ENCODE peak calls at places on chromosomes 7 and 10, in five cellular contexts. D, C, U, Y and H are unnamed samples. For H3K4me1 and H3K9me3, the result is how much of the 10 kb centered on the place peaks cover.

GRCh38 chr7:106844286-106844997 is 20.6 kb upstream of the PIK3CG start:
- DNase-seq in U (no peak), C (no peak), Y (no peak), D (no peak), H (no peak)

GRCh38 chr7:4167385-4167910 is 514.6 kb upstream of the FOXK1 start:
- DNase-seq in Y (no peak), D (peak), U (no peak), C (no peak), H (no peak)

GRCh38 chr10:2278391-2278790 is 541.1 kb upstream of the ADARB2 start:
- DNase-seq in Y (no peak), U (no peak), C (no peak), D (no peak), H (no peak)

GRCh38 chr7:18262054-18262453 is 233.5 kb upstream of the HDAC9 start:
- DNase-seq in D (no peak), Y (no peak), C (no peak), U (no peak), H (no peak)

GRCh38 chr10:91635401-91636400 is 2.8 kb upstream of the PPP1R3C start:
- DNase-seq in Y (no peak), U (peak), C (peak), D (no peak), H (no peak)

GRCh38 chr7:98365863-98366561 is 34.9 kb downstream of the BAIAP2L1 start:
- DNase-seq in U (no peak), D (no peak), Y (no peak), C (no peak), H (no peak)

GRCh38 chr7:141974831-141975230 is 1.3 kb upstream of the TAS2R38 start:
- DNase-seq in C (no peak), U (peak), D (no peak), Y (no peak), H (no peak)

GRCh38 chr7:141649865-141650499 is 52.0 kb downstream of the DENND11 start:
- DNase-seq in C (peak), U (peak), D (no peak), Y (peak), H (peak)

GRCh38 chr10:4079796-4080195 is 294.8 kb upstream of the KLF6 start:
- DNase-seq in D (no peak), Y (no peak), U (no peak), C (no peak), H (no peak)

GRCh38 chr7:149284343-149284742 is 22.3 kb downstream of the ZNF783 start:
- DNase-seq in C (no peak), U (no peak), Y (peak), D (peak), H (no peak)
- H3K4me3 ChIP-seq in C (no peak), U (no peak), Y (peak), D (no peak), H (no peak)

GRCh38 chr7:122442929-122443328 is 138.4 kb upstream of the FEZF1 start:
- DNase-seq in C (no peak), U (no peak), Y (no peak), D (no peak), H (no peak)
- H3K4me1 ChIP-seq in C (under half), U (under half), Y (under half), D (under half), H (under half)

GRCh38 chr10:63228237-63228636 is 95.1 kb downstream of the NRBF2 start:
- DNase-seq in C (no peak), D (no peak), Y (no peak), U (no peak), H (no peak)

GRCh38 chr10:63227207-63227895 is 94.2 kb downstream of the NRBF2 start:
- DNase-seq in C (no peak), U (no peak), D (no peak), Y (no peak), H (no peak)

GRCh38 chr10:63224241-63224640 is 91.1 kb downstream of the NRBF2 start:
- DNase-seq in C (no peak), Y (no peak), U (no peak), D (no peak), H (no peak)

GRCh38 chr10:63229192-63229591 is 96.1 kb downstream of the NRBF2 start:
- DNase-seq in D (no peak), U (no peak), Y (no peak), C (no peak), H (no peak)
- H3K9me3 ChIP-seq in D (under half), U (under half), Y (under half), C (under half), H (under half)

DNA sequence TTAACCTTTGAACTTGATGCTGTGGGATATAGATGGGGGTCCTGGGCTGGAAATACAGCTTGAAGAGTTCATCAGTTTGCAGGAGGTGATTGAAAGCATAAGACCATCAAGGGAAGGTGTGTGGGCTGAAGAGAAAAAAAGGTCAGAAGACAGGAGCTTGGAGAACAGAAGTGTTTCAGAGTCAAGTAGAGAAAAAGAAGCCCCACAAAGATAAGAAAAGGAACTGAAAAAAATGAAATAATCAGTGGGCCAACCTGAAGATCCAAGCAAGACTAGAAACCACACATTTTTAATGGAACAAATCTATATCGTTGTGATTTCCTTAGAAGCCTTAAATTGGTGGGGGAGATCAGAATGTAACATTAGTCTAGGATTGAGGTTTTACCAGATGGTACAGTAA is 22.5 kb downstream of the ZEB1 start:
- DNase-seq in C (no peak), D (no peak), U (no peak), Y (no peak), H (no peak)
- H3K4me3 ChIP-seq in C (no peak), D (no peak), U (no peak), Y (no peak), H (no peak)

DNA sequence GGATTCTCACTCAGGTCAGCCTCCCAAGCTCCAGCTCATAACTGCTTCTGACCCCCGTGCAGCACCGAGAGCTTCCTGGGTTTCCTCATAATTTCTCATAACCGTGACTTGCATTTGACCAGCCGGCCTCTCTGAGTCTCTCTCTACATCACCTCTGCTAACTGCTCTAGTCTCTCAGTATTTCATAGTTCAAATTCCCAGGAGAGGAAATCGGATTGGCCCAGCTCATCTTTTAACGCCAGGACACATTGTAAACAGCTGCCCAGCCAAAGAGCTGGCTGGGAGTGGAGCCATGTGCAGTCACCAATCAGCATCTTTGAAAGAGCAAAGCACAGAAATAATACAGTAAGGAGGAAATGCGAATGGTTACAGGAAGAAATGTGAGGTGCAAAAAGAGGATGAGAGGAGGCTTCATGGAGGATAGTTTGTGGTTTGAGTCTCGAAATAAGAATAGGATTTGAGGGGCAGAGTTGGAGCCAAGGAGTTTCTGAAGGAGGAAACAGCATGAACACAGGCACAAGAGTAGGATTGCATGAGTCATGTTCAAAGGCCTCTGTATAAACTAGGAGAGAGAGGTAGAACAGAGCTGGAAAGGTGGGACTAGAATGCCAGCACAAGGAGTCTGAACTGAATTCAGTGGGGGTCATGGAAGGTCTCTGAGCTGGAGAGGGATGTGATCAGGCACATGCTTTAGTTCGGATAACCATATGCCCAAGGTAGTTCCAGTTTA is 15.2 kb upstream of the LBX1 start:
- DNase-seq in D (no peak), C (no peak), U (peak), Y (no peak), H (no peak)
- H3K4me1 ChIP-seq in D (under half), C (under half), U (under half), Y (under half), H (under half)

DNA sequence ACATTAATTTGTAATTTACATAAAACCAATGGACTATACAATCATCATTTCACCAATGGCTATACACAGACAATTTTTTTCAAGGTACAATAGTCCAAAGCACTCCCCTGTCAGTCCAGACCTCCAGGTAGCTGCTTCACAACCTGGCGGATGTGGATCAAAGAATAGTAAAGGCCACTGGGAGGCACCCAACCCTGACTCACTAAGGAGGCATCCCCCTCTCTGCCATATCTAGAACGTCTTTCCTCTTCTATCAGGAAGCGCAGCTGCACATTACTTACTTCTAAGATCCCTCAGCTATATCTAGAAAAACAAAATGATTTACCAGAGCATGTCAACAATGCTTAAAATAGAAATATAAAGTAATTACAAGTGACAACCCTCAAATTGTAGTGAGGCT is 217.8 kb upstream of the AOAH start:
- DNase-seq in Y (no peak), C (no peak), U (no peak), D (no peak), H (no peak)
- H3K9me3 ChIP-seq in Y (under half), C (under half), U (under half), D (under half), H (under half)

GRCh38 chr7:116582806-116583444 is 58.1 kb downstream of the CAV1 start:
- DNase-seq in Y (no peak), C (peak), D (no peak), U (no peak), H (no peak)
- H3K4me3 ChIP-seq in Y (no peak), C (no peak), D (no peak), U (no peak), H (no peak)

GRCh38 chr10:110409926-110410325 is 87.8 kb upstream of the DUSP5 start:
- DNase-seq in U (no peak), Y (no peak), D (no peak), C (no peak), H (no peak)
- H3K4me1 ChIP-seq in U (under half), Y (under half), D (under half), C (under half), H (under half)

GRCh38 chr7:157645539-157645938 is 308.7 kb downstream of the DNAJB6 start:
- DNase-seq in C (no peak), D (no peak), Y (no peak), U (no peak), H (no peak)

GRCh38 chr7:157641866-157642265 is 305.1 kb downstream of the DNAJB6 start:
- DNase-seq in C (no peak), D (no peak), Y (no peak), U (no peak), H (no peak)

GRCh38 chr7:157646551-157646950 is 309.7 kb downstream of the DNAJB6 start:
- DNase-seq in U (no peak), D (no peak), Y (no peak), C (no peak), H (no peak)

GRCh38 chr7:157643525-157643970 is 306.7 kb downstream of the DNAJB6 start:
- DNase-seq in U (no peak), Y (no peak), C (no peak), D (peak), H (no peak)

DNA sequence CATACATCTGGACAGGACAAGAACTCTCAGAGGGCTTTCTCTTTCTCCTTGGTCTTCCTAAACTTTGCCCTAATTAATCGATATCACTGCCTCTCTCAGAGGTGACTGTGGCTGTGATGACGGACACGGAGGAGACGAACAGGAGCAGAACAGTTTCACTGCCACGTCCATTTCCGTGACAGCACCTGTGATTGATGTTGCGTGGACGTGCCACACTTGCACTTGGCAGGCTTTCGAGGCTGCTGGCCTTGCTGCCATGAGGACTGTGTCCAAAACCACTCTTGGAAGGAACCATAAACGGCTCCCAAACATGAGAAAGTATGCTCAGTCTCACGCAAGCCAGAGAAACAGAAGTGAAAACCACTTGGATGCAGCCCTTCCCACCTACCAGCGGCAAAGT is 308.1 kb downstream of the DNAJB6 start:
- DNase-seq in U (no peak), C (no peak), Y (no peak), D (no peak), H (no peak)
- H3K9me3 ChIP-seq in U (under half), C (under half), Y (under half), D (under half), H (under half)

GRCh38 chr10:116836087-116836486 is 13.2 kb upstream of the ENO4 start:
- DNase-seq in U (no peak), D (no peak), C (no peak), Y (no peak), H (no peak)

GRCh38 chr10:116835658-116836057 is 13.6 kb upstream of the ENO4 start:
- DNase-seq in C (no peak), Y (no peak), D (no peak), U (no peak), H (no peak)

GRCh38 chr10:116840389-116841075 is 8.8 kb upstream of the ENO4 start:
- DNase-seq in C (no peak), U (no peak), Y (no peak), D (no peak), H (no peak)

GRCh38 chr10:116836902-116837513 is 12.3 kb upstream of the ENO4 start:
- DNase-seq in Y (no peak), C (no peak), D (no peak), U (no peak), H (no peak)

GRCh38 chr10:116838143-116838725 is 11.1 kb upstream of the ENO4 start:
- DNase-seq in C (no peak), Y (no peak), U (no peak), D (no peak), H (no peak)
- H3K4me3 ChIP-seq in C (no peak), Y (no peak), U (no peak), D (no peak), H (no peak)